ENCODE peak calls at places on chromosomes 6 and 20, in seven cellular contexts. C is H9, Z is mesendoderm, I is GM23248, H is neural progenitor cell, A is DND-41, L is endodermal cell. B is an unnamed sample.

GRCh38 chr6:7267521-7268091 is 45.4 kb downstream of the SSR1 start:
- DNase-seq in I (peak), H (no peak), C (no peak), Z (no peak), A (no peak), L (no peak), B (peak)

GRCh38 chr6:130781557-130781956 is 45.6 kb upstream of the SMLR1 start:
- DNase-seq in I (no peak), Z (no peak), C (no peak), L (no peak), A (peak), H (no peak), B (no peak)

GRCh38 chr6:5992551-5993225 is 14.0 kb downstream of the NRN1 start:
- DNase-seq in A (no peak), I (no peak), C (peak), H (peak), Z (peak), L (peak), B (no peak)

GRCh38 chr20:59824711-59825562 is 108.5 kb downstream of the SYCP2 start:
- DNase-seq in A (no peak), L (peak), C (peak), H (no peak), Z (no peak), I (no peak), B (no peak)

GRCh38 chr6:170347091-170347490 is 40.5 kb downstream of the FAM120B start:
- DNase-seq in H (no peak), C (no peak), L (no peak), Z (no peak), A (no peak), I (peak), B (no peak)

GRCh38 chr20:46551508-46552280 is 1.2 kb upstream of the OCSTAMP start:
- DNase-seq in A (no peak), I (no peak), Z (peak), H (peak), C (no peak), L (peak), B (no peak)

GRCh38 chr20:58235010-58235409 is 6.6 kb upstream of the ANKRD60 start:
- DNase-seq in A (peak), Z (no peak), H (no peak), L (no peak), C (no peak), I (no peak), B (no peak)

GRCh38 chr6:116059713-116060571 is 749 bp downstream of the FRK start:
- DNase-seq in Z (no peak), I (peak), H (no peak), C (no peak), L (no peak), A (no peak), B (peak)

GRCh38 chr6:163867518-163868292 is 453.2 kb downstream of the QKI start:
- DNase-seq in A (no peak), H (peak), Z (peak), I (no peak), C (peak), L (peak), B (no peak)

DNA sequence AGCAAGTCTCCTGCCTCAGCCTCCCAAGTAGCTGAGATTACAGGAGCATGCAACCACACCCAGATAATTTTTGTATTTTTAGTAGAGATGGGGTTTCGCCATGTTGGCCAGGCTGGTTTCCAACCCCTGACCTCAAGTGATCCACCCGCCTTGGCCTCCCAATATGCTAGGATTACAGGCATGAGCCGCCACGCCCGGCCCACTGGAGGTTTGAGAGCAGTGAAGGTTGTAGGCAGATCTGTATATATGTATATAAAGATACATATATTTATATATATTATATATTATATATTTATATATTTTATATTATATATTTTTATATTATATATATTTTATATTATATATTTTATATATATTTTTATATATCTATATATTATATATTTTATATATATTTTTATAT is 38.2 kb upstream of the TTPAL start:
- DNase-seq in L (no peak), C (no peak), A (no peak), I (no peak), H (no peak), Z (no peak), B (no peak)
- H3K9ac ChIP-seq in L (no peak), C (no peak), A (no peak), I (no peak), H (no peak), Z (no peak), B (no peak)

DNA sequence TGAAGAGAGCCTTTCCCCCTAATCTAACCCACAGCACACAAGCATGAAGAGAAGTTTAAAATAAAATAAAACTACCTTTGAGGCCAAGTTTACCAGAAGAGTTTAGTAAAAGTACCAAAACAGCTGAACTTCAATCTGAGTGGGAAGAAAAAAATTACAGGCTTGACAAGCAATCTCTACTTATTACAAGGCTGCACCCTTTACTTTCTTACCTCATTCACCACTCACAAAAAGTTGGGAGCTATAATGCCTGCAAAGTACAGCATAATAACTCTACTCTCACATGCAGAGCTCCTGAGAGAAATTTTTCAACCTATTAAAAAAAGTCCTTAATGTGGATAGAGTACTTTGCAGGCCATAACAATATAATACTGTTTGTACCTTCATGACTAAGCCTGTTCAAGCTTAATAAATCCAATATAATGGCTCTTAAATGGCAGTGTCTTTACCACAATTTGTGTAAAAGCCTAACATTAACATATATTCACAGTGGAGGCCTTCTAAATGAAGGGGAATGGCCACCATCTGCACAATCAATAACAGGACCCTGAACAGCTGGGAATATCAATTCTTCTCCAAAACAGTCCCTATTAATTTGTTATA is 103.1 kb downstream of the DST start:
- DNase-seq in C (no peak), I (no peak), A (no peak), Z (no peak), L (no peak), H (no peak), B (no peak)
- H3K9ac ChIP-seq in C (no peak), I (peak), A (no peak), Z (no peak), L (no peak), H (no peak), B (peak)

GRCh38 chr6:132818404-132819359 is 4.3 kb downstream of the RPS12 start:
- DNase-seq in C (no peak), Z (no peak), L (peak), I (peak), A (no peak), H (no peak), B (no peak)
- H3K9ac ChIP-seq in C (no peak), Z (no peak), L (no peak), I (peak), A (no peak), H (no peak), B (no peak)

GRCh38 chr6:35392773-35393672 is 50.7 kb downstream of the PPARD start:
- DNase-seq in I (peak), A (no peak), Z (no peak), C (no peak), H (no peak), L (no peak), B (no peak)

GRCh38 chr6:35392111-35392702 is 49.8 kb downstream of the PPARD start:
- DNase-seq in L (no peak), I (no peak), A (no peak), H (no peak), Z (no peak), C (no peak), B (no peak)

GRCh38 chr6:35388023-35388422 is 45.7 kb downstream of the PPARD start:
- DNase-seq in Z (no peak), H (no peak), A (no peak), I (no peak), L (no peak), C (no peak), B (no peak)

GRCh38 chr6:35388772-35389352 is 46.5 kb downstream of the PPARD start:
- DNase-seq in C (no peak), Z (no peak), L (no peak), I (no peak), H (no peak), A (no peak), B (no peak)

DNA sequence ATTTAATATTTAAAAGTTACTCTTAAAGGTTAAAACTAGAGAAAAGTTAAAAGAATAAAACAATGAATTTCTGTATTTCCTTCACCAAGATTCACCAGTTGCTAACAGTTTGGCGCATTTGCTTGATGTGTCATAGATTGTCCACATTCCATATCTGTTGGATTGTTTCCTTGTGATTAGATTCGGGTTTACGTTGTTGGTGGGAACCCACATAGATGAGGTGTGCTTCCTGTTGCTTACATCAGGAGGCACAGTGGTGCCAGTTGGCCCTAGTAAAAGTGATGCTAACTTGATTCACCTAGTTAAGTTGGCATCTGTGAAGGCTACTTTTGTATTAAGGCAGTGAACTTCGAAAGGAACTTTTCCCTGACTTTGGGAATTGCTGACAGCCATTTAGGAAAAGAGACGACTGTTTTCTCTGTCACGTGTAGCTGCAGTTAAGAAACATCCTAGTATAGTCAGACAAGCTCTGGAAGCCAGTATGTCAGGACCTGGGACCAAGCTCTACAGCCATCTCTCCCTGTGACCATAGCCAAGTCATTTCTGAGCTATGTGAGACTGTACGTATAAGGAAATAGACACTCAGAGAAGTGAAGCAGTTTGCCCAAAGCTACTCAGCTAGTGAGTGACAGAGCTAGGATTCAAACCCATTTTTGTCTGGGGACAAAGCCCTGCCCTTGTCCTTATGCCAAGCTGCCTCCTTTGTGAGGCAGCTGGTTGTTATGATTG is 49.0 kb downstream of the PPARD start:
- DNase-seq in I (peak), Z (no peak), H (no peak), C (no peak), L (no peak), A (no peak), B (peak)
- H3K9ac ChIP-seq in I (peak), Z (no peak), H (no peak), C (no peak), L (no peak), A (no peak), B (peak)

DNA sequence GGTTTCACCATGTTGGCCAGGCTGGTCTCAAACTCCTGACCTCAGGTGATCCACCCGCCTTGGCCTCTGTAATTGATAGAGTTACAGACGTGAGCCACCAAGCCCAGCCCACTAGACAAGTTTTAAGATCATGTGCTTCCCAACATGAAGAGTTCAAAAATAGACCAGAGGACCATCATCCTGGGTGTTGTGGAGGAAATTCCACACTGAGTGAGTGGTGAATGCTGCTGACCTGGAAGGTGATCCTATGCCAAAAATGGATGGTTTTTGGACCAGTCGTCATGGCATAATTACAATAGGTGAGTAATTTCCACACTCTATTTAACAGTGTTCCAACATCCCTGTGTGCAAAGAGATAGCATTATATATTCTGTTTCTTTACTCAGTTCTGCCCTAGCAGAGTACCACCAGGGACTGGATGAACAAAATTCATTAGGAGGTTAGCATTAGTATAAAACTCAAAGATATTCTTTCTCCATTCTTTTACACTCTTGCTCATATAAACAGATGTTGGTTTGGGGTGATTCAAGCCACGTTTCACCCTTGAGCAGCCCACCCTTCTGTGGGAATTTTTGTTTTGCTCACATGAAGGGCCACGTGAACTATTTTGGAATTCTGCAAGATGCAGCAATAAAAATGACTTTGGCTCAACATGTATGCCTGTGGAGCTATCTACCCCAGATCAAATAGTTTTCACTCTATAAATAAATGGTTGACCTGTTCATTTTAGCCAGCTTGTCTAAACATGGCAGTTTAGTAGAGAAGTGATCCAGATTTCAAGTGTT is 206.2 kb upstream of the TCF21 start:
- DNase-seq in C (no peak), L (no peak), H (no peak), I (peak), Z (no peak), A (no peak), B (peak)
- H3K9ac ChIP-seq in C (no peak), L (no peak), H (no peak), I (no peak), Z (no peak), A (no peak), B (no peak)

GRCh38 chr20:33444797-33445560 is 1.4 kb upstream of the SNTA1 start:
- DNase-seq in I (no peak), H (no peak), L (peak), Z (peak), C (peak), A (peak), B (no peak)
- H3K9ac ChIP-seq in I (no peak), H (no peak), L (no peak), Z (no peak), C (no peak), A (peak), B (no peak)